ENCODE peak calls at places on chromosomes 7 and 10, in ten cellular contexts. M, P, X, W, K, I, L, T, F and B are unnamed samples.

GRCh38 chr10:31418481-31418880 is 99.5 kb downstream of the ZEB1 start:
- DNase-seq in M (no peak), P (no peak), X (no peak), W (no peak), K (no peak), I (no peak), L (no peak), T (no peak), F (no peak), B (no peak)

GRCh38 chr10:59793924-59794323 is 40.7 kb upstream of the MRLN start:
- DNase-seq in M (no peak), P (no peak), X (no peak), W (peak; percentile 39), K (no peak), I (no peak), L (no peak), T (no peak), F (no peak), B (no peak)

GRCh38 chr10:13270877-13271551 is 28.9 kb downstream of the PHYH start:
- DNase-seq in M (no peak), P (no peak), X (no peak), W (peak; percentile 48), K (no peak), I (no peak), L (no peak), T (peak; percentile 37), F (no peak), B (no peak)

GRCh38 chr10:21556527-21556926 is 22.5 kb downstream of the MLLT10 start:
- DNase-seq in M (no peak), P (no peak), X (no peak), W (no peak), K (no peak), I (no peak), L (no peak), T (no peak), F (no peak), B (no peak)

GRCh38 chr10:22495396-22495795 is 150.1 kb downstream of the SPAG6 start:
- DNase-seq in M (no peak), P (no peak), X (no peak), W (no peak), K (no peak), I (no peak), L (no peak), T (no peak), F (no peak), B (no peak)

GRCh38 chr10:42428534-42428933 is 209.8 kb downstream of the ZNF33B start:
- DNase-seq in M (no peak), P (no peak), X (no peak), W (no peak), K (no peak), I (no peak), L (no peak), T (no peak), F (no peak), B (no peak)

GRCh38 chr7:41695661-41696322 is 7.1 kb downstream of the INHBA start:
- DNase-seq in M (no peak), P (no peak), X (no peak), W (no peak), K (no peak), I (no peak), L (no peak), T (peak; percentile 57), F (no peak), B (no peak)

GRCh38 chr7:47536705-47537611 is 45.0 kb downstream of the TNS3 start:
- DNase-seq in M (no peak), P (no peak), X (peak; percentile 54), W (peak; percentile 85), K (peak; percentile 89), I (peak; percentile 75), L (peak; percentile 61), T (peak; percentile 77), F (no peak), B (no peak)

GRCh38 chr7:131521651-131522163 is 34.7 kb downstream of the PODXL start:
- DNase-seq in M (no peak), P (no peak), X (no peak), W (peak; percentile 14), K (peak; percentile 51), I (no peak), L (peak; percentile 56), T (no peak), F (no peak), B (no peak)

GRCh38 chr7:131524116-131524515 is 32.3 kb downstream of the PODXL start:
- DNase-seq in M (no peak), P (no peak), X (no peak), W (no peak), K (no peak), I (no peak), L (no peak), T (no peak), F (no peak), B (no peak)

GRCh38 chr7:131525820-131526219 is 30.6 kb downstream of the PODXL start:
- DNase-seq in M (no peak), P (no peak), X (no peak), W (no peak), K (no peak), I (no peak), L (no peak), T (no peak), F (no peak), B (no peak)

GRCh38 chr7:131524699-131525098 is 31.7 kb downstream of the PODXL start:
- DNase-seq in M (no peak), P (no peak), X (no peak), W (no peak), K (no peak), I (no peak), L (no peak), T (no peak), F (no peak), B (no peak)

DNA sequence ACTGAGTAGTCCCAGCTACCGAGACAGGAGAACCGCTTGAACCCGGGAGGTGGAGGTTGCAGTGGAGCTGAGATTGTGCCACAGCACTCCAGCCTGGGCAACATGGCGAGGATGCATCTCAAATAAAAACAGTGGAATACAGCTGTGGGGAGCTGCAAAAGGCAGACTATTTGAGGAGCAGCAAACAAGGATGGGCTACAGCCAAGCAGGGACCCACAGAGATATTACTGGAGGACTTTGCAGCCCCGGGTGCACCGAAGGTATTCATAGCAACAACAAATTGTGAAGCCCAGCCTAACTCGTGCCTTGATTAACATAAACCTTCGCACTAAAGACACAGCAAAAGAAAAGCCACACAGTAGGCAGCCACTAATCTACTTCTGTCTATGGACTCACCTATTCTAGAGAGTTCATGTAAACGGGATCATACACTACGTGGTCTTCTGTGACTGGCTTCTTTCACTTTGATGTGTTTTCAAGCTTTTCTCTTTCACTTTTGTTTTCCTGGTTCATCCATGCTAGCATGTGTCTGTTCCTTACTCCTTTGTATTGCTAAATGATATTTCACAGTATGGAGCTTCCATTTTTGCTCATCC is 34.0 kb downstream of the PODXL start:
- DNase-seq in M (peak; percentile 27), P (no peak), X (no peak), W (no peak), K (no peak), I (no peak), L (no peak), T (no peak), F (no peak), B (no peak)
- H3K4me3 ChIP-seq in M (no peak overlapping the region), P (no peak overlapping the region), X (no peak overlapping the region), W (no peak overlapping the region), K (no peak overlapping the region), I (no peak overlapping the region), L (no peak overlapping the region), T (no peak overlapping the region), F (no peak overlapping the region), B (no peak overlapping the region)

GRCh38 chr7:24346129-24346528 is 62.1 kb downstream of the NPY start:
- DNase-seq in M (no peak), P (no peak), X (no peak), W (no peak), K (no peak), I (no peak), L (no peak), T (no peak), F (no peak), B (no peak)

GRCh38 chr7:24341677-24342076 is 57.7 kb downstream of the NPY start:
- DNase-seq in M (no peak), P (no peak), X (no peak), W (no peak), K (no peak), I (peak; percentile 14), L (no peak), T (no peak), F (no peak), B (no peak)

GRCh38 chr7:24346716-24347115 is 62.7 kb downstream of the NPY start:
- DNase-seq in M (no peak), P (no peak), X (no peak), W (no peak), K (no peak), I (no peak), L (no peak), T (no peak), F (no peak), B (no peak)

GRCh38 chr7:24340727-24341126 is 56.7 kb downstream of the NPY start:
- DNase-seq in M (no peak), P (no peak), X (no peak), W (no peak), K (no peak), I (no peak), L (no peak), T (no peak), F (no peak), B (no peak)

DNA sequence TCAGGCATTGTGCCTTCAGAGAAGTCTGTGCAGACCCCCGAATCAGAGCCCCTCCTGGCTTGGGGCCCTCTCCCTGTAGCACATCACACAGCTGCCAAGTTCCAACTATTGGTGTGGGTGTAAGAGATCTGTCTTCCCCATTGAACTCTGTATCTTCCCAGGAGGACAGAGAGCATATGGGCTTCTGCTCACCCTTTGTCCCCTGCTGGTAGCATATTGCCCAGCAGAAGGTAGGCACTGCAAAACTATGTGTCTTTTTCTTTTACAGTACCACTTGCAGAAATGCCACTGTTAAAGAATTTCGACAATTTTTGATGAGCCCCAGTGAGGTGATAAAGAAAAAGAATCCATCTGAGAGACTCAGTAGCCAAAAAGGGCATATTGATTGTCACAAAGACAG is 59.6 kb downstream of the NPY start:
- DNase-seq in M (no peak), P (no peak), X (no peak), W (no peak), K (no peak), I (no peak), L (no peak), T (no peak), F (no peak), B (no peak)
- H3K36me3 ChIP-seq in M (no peaks in the 10 kb centered on the region), P (no peaks in the 10 kb centered on the region), X (no peaks in the 10 kb centered on the region), W (no peaks in the 10 kb centered on the region), K (no peaks in the 10 kb centered on the region), I (no peaks in the 10 kb centered on the region), L (no peaks in the 10 kb centered on the region), T (no peaks in the 10 kb centered on the region), F (no peaks in the 10 kb centered on the region), B (no peaks in the 10 kb centered on the region)

GRCh38 chr10:77173615-77174461 is 463.8 kb downstream of the KCNMA1 start:
- DNase-seq in M (peak; percentile 74), P (peak; percentile 35), X (peak; percentile 84), W (peak; percentile 63), K (peak; percentile 86), I (peak; percentile 72), L (peak; percentile 43), T (peak; percentile 89), F (peak; percentile 13), B (peak; percentile 77)
- H3K27ac ChIP-seq in M (no peak overlapping the region), P (no peak overlapping the region), X (no peak overlapping the region), W (no peak overlapping the region), K (no peak overlapping the region), I (no peak overlapping the region), L (no peak overlapping the region), T (no peak overlapping the region), F (no peak overlapping the region), B (no peak overlapping the region)

DNA sequence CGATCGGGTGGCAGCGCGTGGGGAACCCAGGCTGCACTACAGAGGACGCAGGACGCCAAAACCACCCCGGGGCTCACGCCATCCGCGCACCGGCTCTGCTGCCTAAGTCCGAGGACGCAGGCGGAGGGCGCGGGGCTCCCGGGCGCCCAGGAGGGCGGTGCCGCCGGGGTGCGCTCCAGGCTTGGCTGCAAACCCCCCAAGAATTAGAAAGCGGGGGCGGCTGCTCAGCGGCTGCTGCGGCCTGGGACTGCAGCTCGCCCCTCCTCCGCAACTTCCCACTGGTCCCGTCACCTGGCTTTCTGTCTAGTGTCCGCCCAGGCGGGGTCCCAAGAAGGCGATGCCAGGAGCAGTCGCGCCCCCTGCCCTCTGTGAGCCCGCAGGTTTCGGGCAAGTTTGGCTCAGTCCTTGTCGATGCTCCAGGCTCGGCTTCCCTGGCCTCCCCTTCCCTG is 1.7 kb upstream of the POU6F2 start:
- DNase-seq in M (no peak), P (no peak), X (peak; percentile 51), W (peak; percentile 0), K (peak; percentile 78), I (no peak), L (no peak), T (peak; percentile 23), F (no peak), B (no peak)
- H3K4me3 ChIP-seq in M (no peak overlapping the region), P (no peak overlapping the region), X (peak overlapping the region; percentile 78), W (peak overlapping the region; percentile 1), K (peak overlapping the region; percentile 83), I (no peak overlapping the region), L (no peak overlapping the region), T (peak overlapping the region; percentile 15), F (peak overlapping the region; percentile 71), B (no peak overlapping the region)